ENCODE peak calls at places on chromosomes 16 and 17, in five cellular contexts. A is MM.1S; T is activated T-cell treated with anti-CD3 and anti-CD28 coated beads, Interleukin-2, amount 50 U/mL, for 4 hours; B is effector memory CD8-positive, alpha-beta T cell; W is putamen. S is an unnamed sample.

GRCh38 chr16:27237229-27238015 is 31.1 kb downstream of the NSMCE1 start:
- DNase-seq in A (no peak), T (peak), B (peak), W (no peak), S (peak)

GRCh38 chr17:33322063-33322462 is 29.0 kb upstream of the ASIC2 start:
- DNase-seq in A (no peak), T (no peak), B (no peak), W (no peak), S (no peak)

GRCh38 chr16:23359092-23359760 is 57.1 kb downstream of the SCNN1B start:
- DNase-seq in A (no peak), T (no peak), B (no peak), W (no peak), S (peak)

GRCh38 chr16:79042886-79043285 is 557.7 kb downstream of the MAF start:
- DNase-seq in A (peak), T (peak), B (no peak), W (no peak), S (no peak)

GRCh38 chr17:57459286-57459915 is 203.1 kb downstream of the MSI2 start:
- DNase-seq in A (no peak), T (no peak), B (no peak), W (no peak), S (no peak)

GRCh38 chr17:28151001-28151400 is 108.5 kb downstream of the NLK start:
- DNase-seq in A (no peak), T (no peak), B (no peak), W (peak), S (no peak)

GRCh38 chr17:55177914-55178217 is 86.9 kb upstream of the HLF start:
- DNase-seq in A (no peak), T (no peak), B (no peak), W (no peak), S (no peak)

GRCh38 chr17:7294614-7295153 is at the start of gene YBX2:
- DNase-seq in A (peak), T (peak), B (peak), W (no peak), S (peak)

GRCh38 chr16:86495756-86496261 is 14.5 kb upstream of the FOXF1 start:
- DNase-seq in A (no peak), T (no peak), B (no peak), W (no peak), S (no peak)

GRCh38 chr17:45382226-45382625 is 50.4 kb downstream of the ARHGAP27 start:
- DNase-seq in A (no peak), T (no peak), B (no peak), W (no peak), S (no peak)

GRCh38 chr16:78091419-78091818 is 8.0 kb upstream of the WWOX start:
- DNase-seq in A (no peak), T (no peak), B (no peak), W (no peak), S (no peak)

S was measured in OCI-LY7.